ENCODE peak calls at places on chromosomes 4 and X, in five cellular contexts. W, G, M, L and B are unnamed samples.

GRCh38 chrX:18895157-18895952 is 88.6 kb downstream of the PHKA2 start:
- DNase-seq in W (peak; percentile 80), G (no peak), M (no peak), L (no peak), B (no peak)

GRCh38 chr4:107183155-107183774 is 147.2 kb upstream of the DKK2 start:
- DNase-seq in W (no peak), G (peak; percentile 55), M (no peak), L (no peak), B (peak; percentile 1)

GRCh38 chr4:39353478-39354177 is 12.5 kb downstream of the RFC1 start:
- DNase-seq in W (no peak), G (peak; percentile 62), M (peak; percentile 23), L (no peak), B (no peak)

GRCh38 chrX:30580641-30581040 is 3.1 kb upstream of the TASL start:
- DNase-seq in W (no peak), G (peak; percentile 57), M (no peak), L (no peak), B (no peak)

GRCh38 chr4:113444386-113444785 is 317.2 kb downstream of the CAMK2D start:
- DNase-seq in W (no peak), G (peak; percentile 67), M (no peak), L (no peak), B (no peak)

GRCh38 chr4:11133868-11134267 is 294.8 kb downstream of the HS3ST1 start:
- DNase-seq in W (no peak), G (no peak), M (no peak), L (no peak), B (no peak)

GRCh38 chrX:75746891-75747639 is 38.0 kb downstream of the MAGEE2 start:
- DNase-seq in W (peak; percentile 72), G (peak; percentile 15), M (peak; percentile 44), L (no peak), B (peak; percentile 12)

GRCh38 chr4:94995684-94996394 is 238.1 kb downstream of the BMPR1B start:
- DNase-seq in W (no peak), G (peak; percentile 6), M (no peak), L (no peak), B (peak; percentile 3)

GRCh38 chr4:64121803-64122202 is 287.4 kb downstream of the TECRL start:
- DNase-seq in W (no peak), G (no peak), M (no peak), L (no peak), B (no peak)

GRCh38 chr4:108042927-108043326 is 53.2 kb downstream of the HADH start:
- DNase-seq in W (no peak), G (no peak), M (no peak), L (no peak), B (no peak)

GRCh38 chr4:33052241-33052640 is 2332.1 kb downstream of the PCDH7 start:
- DNase-seq in W (no peak), G (no peak), M (no peak), L (no peak), B (no peak)